ENCODE peak calls at places on chromosomes 5 and 9, in seven cellular contexts. Q is AG09309, L is keratinocyte, V is tibial nerve, D is psoas muscle, S is colonic mucosa, R is astrocyte of the cerebellum. E is an unnamed sample.
A peak's percentile ranks its signal among the peaks of the same experiment; 100 is the strongest.

GRCh38 chr5:31270396-31270795 is 76.9 kb downstream of the CDH6 start:
- DNase-seq in D (no peak), V (no peak), L (no peak), S (no peak), Q (no peak), R (no peak), E (no peak)

GRCh38 chr5:139251281-139251687 is 42.3 kb upstream of the MATR3 start:
- DNase-seq in S (peak; percentile 58), D (no peak), V (no peak), L (no peak), Q (no peak), R (no peak), E (no peak)

GRCh38 chr5:132500931-132501628 is 10.5 kb upstream of the IRF1 start:
- DNase-seq in R (no peak), Q (no peak), V (peak; percentile 23), D (peak; percentile 79), S (peak; percentile 89), L (no peak), E (no peak)

GRCh38 chr5:31029925-31030324 is 163.6 kb upstream of the CDH6 start:
- DNase-seq in V (no peak), D (no peak), S (no peak), Q (no peak), L (no peak), R (no peak), E (no peak)

GRCh38 chr5:115816226-115817042 is at the start of gene CDO1:
- DNase-seq in V (peak; percentile 81), Q (no peak), L (no peak), D (peak; percentile 79), S (no peak), R (peak; percentile 44), E (no peak)

GRCh38 chr5:351911-352225 is 30.4 kb downstream of the AHRR start:
- DNase-seq in L (no peak), S (no peak), D (no peak), Q (no peak), R (no peak), V (no peak), E (no peak)

GRCh38 chr9:134459164-134459563 is 132.9 kb downstream of the RXRA start:
- DNase-seq in D (no peak), Q (no peak), R (no peak), S (no peak), V (no peak), L (no peak), E (no peak)

GRCh38 chr5:10286552-10287227 is 21.0 kb downstream of the CMBL start:
- DNase-seq in S (no peak), Q (no peak), R (no peak), V (no peak), D (peak; percentile 83), L (no peak), E (no peak)

GRCh38 chr5:119382167-119382566 is 26.3 kb downstream of the TNFAIP8 start:
- DNase-seq in S (no peak), L (no peak), D (no peak), R (no peak), Q (no peak), V (no peak), E (no peak)

GRCh38 chr5:154179846-154180710 is 10.5 kb upstream of the GALNT10 start:
- DNase-seq in L (no peak), R (peak; percentile 53), D (no peak), Q (no peak), V (no peak), S (peak; percentile 33), E (no peak)

GRCh38 chr5:147384346-147385193 is 125.3 kb downstream of the DPYSL3 start:
- DNase-seq in S (no peak), R (no peak), D (no peak), Q (no peak), V (no peak), L (no peak), E (no peak)

GRCh38 chr5:73945505-73945904 is 319.5 kb downstream of the ARHGEF28 start:
- DNase-seq in V (no peak), Q (no peak), D (no peak), R (no peak), L (no peak), S (peak; percentile 52), E (no peak)

GRCh38 chr9:19486803-19487202 is 78.0 kb downstream of the ACER2 start:
- DNase-seq in S (no peak), V (no peak), D (no peak), R (no peak), L (no peak), Q (no peak), E (no peak)
- H3K4me3 ChIP-seq in S (no peak overlapping the region), V (no peak overlapping the region), D (no peak overlapping the region), R (no peak overlapping the region), L (no peak overlapping the region), Q (no peak overlapping the region), E (no peak overlapping the region)

GRCh38 chr9:114248274-114248673 is 74.6 kb upstream of the ORM1 start:
- DNase-seq in S (no peak), D (no peak), V (no peak), R (no peak), L (no peak), Q (no peak), E (no peak)

GRCh38 chr9:114252394-114252793 is 70.5 kb upstream of the ORM1 start:
- DNase-seq in D (no peak), Q (no peak), L (no peak), R (no peak), V (no peak), S (no peak), E (no peak)

GRCh38 chr9:114250648-114251047 is 72.2 kb upstream of the ORM1 start:
- DNase-seq in L (no peak), Q (no peak), D (no peak), S (no peak), V (no peak), R (no peak), E (no peak)

GRCh38 chr9:114249424-114250234 is 73.3 kb upstream of the ORM1 start:
- DNase-seq in V (no peak), D (no peak), L (no peak), Q (no peak), R (no peak), S (no peak), E (no peak)

GRCh38 chr9:114250235-114250568 is 72.7 kb upstream of the ORM1 start:
- DNase-seq in L (no peak), S (peak; percentile 27), V (peak; percentile 27), Q (peak; percentile 76), R (peak; percentile 85), D (peak; percentile 92), E (no peak)
- H3K4me3 ChIP-seq in L (no peak overlapping the region), S (no peak overlapping the region), V (no peak overlapping the region), Q (no peak overlapping the region), R (no peak overlapping the region), D (peak overlapping the region; percentile 38), E (peak overlapping the region; percentile 34)

DNA sequence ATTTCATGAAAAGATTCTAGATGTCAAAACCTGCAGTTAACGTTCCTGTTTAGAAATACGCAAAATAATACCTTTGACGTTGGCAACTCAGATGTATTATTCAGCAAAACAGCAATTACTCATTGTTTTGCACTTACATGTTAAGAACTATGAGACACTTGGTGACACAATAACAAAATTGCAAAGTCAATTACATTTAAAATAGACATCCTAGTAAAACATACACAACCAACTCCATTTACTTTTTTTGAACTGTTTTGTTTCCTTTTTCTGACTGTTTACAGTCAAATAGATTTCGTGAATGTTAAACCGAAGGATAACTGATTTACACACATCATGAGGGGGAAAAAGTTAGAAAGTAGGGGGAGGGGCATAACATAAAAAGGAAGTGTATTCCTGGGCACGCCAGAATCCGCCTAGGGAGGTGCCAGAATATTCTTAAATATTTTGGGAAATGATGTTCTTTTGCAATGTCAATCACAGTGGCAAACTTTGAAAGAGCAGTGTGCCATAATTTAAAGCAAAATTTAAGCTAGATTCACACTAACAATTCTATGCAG is 220.1 kb downstream of the MEF2C start:
- DNase-seq in V (no peak), R (no peak), S (no peak), Q (no peak), D (no peak), L (no peak), E (no peak)
- H3K4me3 ChIP-seq in V (no peak overlapping the region), R (no peak overlapping the region), S (no peak overlapping the region), Q (no peak overlapping the region), D (no peak overlapping the region), L (no peak overlapping the region), E (no peak overlapping the region)

GRCh38 chr5:60671899-60672692 is 27.9 kb downstream of the DEPDC1B start:
- DNase-seq in S (no peak), V (no peak), R (no peak), Q (no peak), L (no peak), D (no peak), E (no peak)

GRCh38 chr5:60674251-60674650 is 25.7 kb downstream of the DEPDC1B start:
- DNase-seq in D (no peak), Q (no peak), R (no peak), L (no peak), V (no peak), S (no peak), E (no peak)

GRCh38 chr5:60673329-60673728 is 26.6 kb downstream of the DEPDC1B start:
- DNase-seq in V (no peak), S (peak; percentile 42), R (no peak), D (no peak), L (no peak), Q (no peak), E (peak; percentile 66)

GRCh38 chr5:60674670-60675069 is 25.3 kb downstream of the DEPDC1B start:
- DNase-seq in V (no peak), D (no peak), Q (no peak), L (no peak), S (no peak), R (no peak), E (no peak)

DNA sequence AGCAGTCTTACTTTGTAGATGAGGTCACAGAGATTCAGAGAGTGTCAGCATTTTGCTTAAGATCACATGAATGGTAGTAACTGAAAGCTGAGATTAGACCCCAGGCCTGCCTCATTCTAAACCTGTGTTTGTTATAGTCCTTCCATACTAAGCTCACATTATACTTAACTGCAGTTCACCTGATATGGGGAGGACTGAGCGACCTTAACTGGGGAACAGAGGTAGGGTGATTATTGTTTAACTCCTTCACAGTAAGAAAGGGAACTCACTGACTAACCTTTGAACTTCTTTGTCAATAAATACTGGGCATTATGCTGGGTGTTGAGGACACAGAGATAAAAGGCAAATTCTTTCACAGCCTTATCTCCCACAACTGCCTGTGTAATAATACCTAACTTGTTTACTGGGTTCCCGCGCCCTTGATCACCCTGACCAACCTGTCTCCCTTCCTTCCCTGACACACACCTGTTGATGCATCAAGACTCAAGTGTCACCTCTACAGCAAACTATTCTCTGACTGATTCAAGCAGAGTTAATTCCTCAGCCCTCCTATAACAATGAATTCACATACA is 27.2 kb downstream of the DEPDC1B start:
- DNase-seq in Q (no peak), L (no peak), V (no peak), D (no peak), R (no peak), S (peak; percentile 78), E (no peak)
- H3K4me3 ChIP-seq in Q (no peak overlapping the region), L (no peak overlapping the region), V (no peak overlapping the region), D (no peak overlapping the region), R (no peak overlapping the region), S (no peak overlapping the region), E (peak overlapping the region; percentile 48)